ENCODE peak calls at places on chromosomes 11 and 22, in nine cellular contexts. One of them, this sample, is unnamed.

GRCh38 chr11:34189191-34189590 is 83.8 kb downstream of the NAT10 start:
- DNase-seq in MM.1S: no peak
- DNase-seq in hepatocyte: no peak
- DNase-seq in SK-N-SH: no peak
- DNase-seq in GM23338: no peak
- DNase-seq in HCT116: no peak
- DNase-seq in GM23248: no peak
- DNase-seq in neural progenitor cell: no peak
- DNase-seq in OCI-LY7: no peak
- DNase-seq in this sample: no peak

GRCh38 chr22:38180841-38181452 is 683 bp downstream of the PLA2G6 start:
- DNase-seq in SK-N-SH: no peak
- DNase-seq in hepatocyte: peak; percentile 66
- DNase-seq in GM23338: peak; percentile 49
- DNase-seq in GM23248: peak; percentile 33
- DNase-seq in neural progenitor cell: no peak
- DNase-seq in OCI-LY7: peak; percentile 55
- DNase-seq in MM.1S: peak; percentile 76
- DNase-seq in HCT116: no peak
- DNase-seq in this sample: peak; percentile 56

GRCh38 chr11:116786360-116786759 is 1.5 kb downstream of the ZPR1 start:
- DNase-seq in neural progenitor cell: no peak
- DNase-seq in OCI-LY7: no peak
- DNase-seq in hepatocyte: no peak
- DNase-seq in HCT116: no peak
- DNase-seq in GM23338: no peak
- DNase-seq in GM23248: no peak
- DNase-seq in MM.1S: no peak
- DNase-seq in SK-N-SH: no peak
- DNase-seq in this sample: no peak

GRCh38 chr22:21876486-21877176 is 9.2 kb upstream of the MAPK1 start:
- DNase-seq in OCI-LY7: no peak
- DNase-seq in HCT116: no peak
- DNase-seq in neural progenitor cell: no peak
- DNase-seq in hepatocyte: no peak
- DNase-seq in GM23248: peak; percentile 85
- DNase-seq in GM23338: no peak
- DNase-seq in MM.1S: no peak
- DNase-seq in SK-N-SH: peak; percentile 48
- DNase-seq in this sample: no peak

GRCh38 chr11:72451836-72452376 is 17.6 kb upstream of the CLPB start:
- DNase-seq in MM.1S: no peak
- DNase-seq in GM23248: no peak
- DNase-seq in neural progenitor cell: no peak
- DNase-seq in HCT116: no peak
- DNase-seq in OCI-LY7: no peak
- DNase-seq in GM23338: no peak
- DNase-seq in SK-N-SH: no peak
- DNase-seq in hepatocyte: no peak
- DNase-seq in this sample: no peak

GRCh38 chr11:17528181-17528691 is 16.0 kb downstream of the USH1C start:
- DNase-seq in GM23248: peak; percentile 71
- DNase-seq in GM23338: peak; percentile 87
- DNase-seq in HCT116: no peak
- DNase-seq in neural progenitor cell: peak; percentile 83
- DNase-seq in hepatocyte: peak; percentile 78
- DNase-seq in SK-N-SH: peak; percentile 88
- DNase-seq in OCI-LY7: peak; percentile 51
- DNase-seq in MM.1S: peak; percentile 57
- DNase-seq in this sample: peak; percentile 65

GRCh38 chr11:68122936-68123539 is 1.9 kb upstream of the CHKA start:
- DNase-seq in neural progenitor cell: peak; percentile 32
- DNase-seq in HCT116: peak; percentile 41
- DNase-seq in OCI-LY7: no peak
- DNase-seq in GM23338: peak; percentile 40
- DNase-seq in SK-N-SH: no peak
- DNase-seq in GM23248: no peak
- DNase-seq in hepatocyte: peak; percentile 27
- DNase-seq in MM.1S: no peak
- DNase-seq in this sample: peak; percentile 99

GRCh38 chr11:34345012-34345804 is 12.6 kb downstream of the ABTB2 start:
- DNase-seq in GM23248: peak; percentile 89
- DNase-seq in neural progenitor cell: no peak
- DNase-seq in MM.1S: no peak
- DNase-seq in OCI-LY7: no peak
- DNase-seq in HCT116: peak; percentile 52
- DNase-seq in SK-N-SH: no peak
- DNase-seq in GM23338: no peak
- DNase-seq in hepatocyte: peak; percentile 57
- DNase-seq in this sample: peak; percentile 95

GRCh38 chr22:27412866-27413445 is 388.6 kb downstream of the MN1 start:
- DNase-seq in OCI-LY7: no peak
- DNase-seq in SK-N-SH: no peak
- DNase-seq in HCT116: no peak
- DNase-seq in neural progenitor cell: no peak
- DNase-seq in MM.1S: no peak
- DNase-seq in GM23248: peak; percentile 26
- DNase-seq in GM23338: no peak
- DNase-seq in hepatocyte: no peak
- DNase-seq in this sample: no peak

GRCh38 chr11:45366196-45366595 is 80.1 kb upstream of the SYT13 start:
- DNase-seq in HCT116: no peak
- DNase-seq in OCI-LY7: no peak
- DNase-seq in SK-N-SH: no peak
- DNase-seq in GM23338: no peak
- DNase-seq in hepatocyte: no peak
- DNase-seq in MM.1S: no peak
- DNase-seq in GM23248: no peak
- DNase-seq in neural progenitor cell: no peak
- DNase-seq in this sample: no peak

GRCh38 chr11:45366839-45367238 is 80.7 kb upstream of the SYT13 start:
- DNase-seq in HCT116: no peak
- DNase-seq in hepatocyte: no peak
- DNase-seq in GM23338: no peak
- DNase-seq in MM.1S: no peak
- DNase-seq in SK-N-SH: no peak
- DNase-seq in GM23248: no peak
- DNase-seq in OCI-LY7: no peak
- DNase-seq in neural progenitor cell: peak; percentile 76
- DNase-seq in this sample: no peak

GRCh38 chr11:45361551-45361950 is 75.4 kb upstream of the SYT13 start:
- DNase-seq in GM23338: no peak
- DNase-seq in OCI-LY7: no peak
- DNase-seq in neural progenitor cell: no peak
- DNase-seq in SK-N-SH: no peak
- DNase-seq in HCT116: no peak
- DNase-seq in hepatocyte: no peak
- DNase-seq in MM.1S: no peak
- DNase-seq in GM23248: no peak
- DNase-seq in this sample: no peak

DNA sequence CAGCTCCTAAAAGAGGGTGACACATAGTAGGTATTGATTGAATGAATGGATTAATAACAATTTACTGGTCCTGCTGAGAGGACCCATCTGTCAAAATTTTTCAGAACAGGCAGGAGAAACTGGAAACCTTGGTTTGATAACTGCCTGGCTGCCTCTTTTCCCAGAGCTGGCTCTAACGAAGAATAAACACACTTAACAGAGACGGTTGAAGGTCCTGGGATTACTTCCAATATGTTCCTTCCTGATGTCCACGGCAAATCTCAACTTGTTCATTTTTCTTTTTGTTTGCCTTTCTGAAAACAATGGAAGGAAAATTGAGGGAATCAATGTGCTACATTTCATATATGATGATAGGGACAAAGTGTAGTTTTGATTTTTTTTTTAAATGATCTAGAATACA is 76.5 kb upstream of the SYT13 start:
- DNase-seq in hepatocyte: no peak
- DNase-seq in neural progenitor cell: no peak
- DNase-seq in SK-N-SH: no peak
- DNase-seq in GM23248: no peak
- DNase-seq in HCT116: no peak
- DNase-seq in MM.1S: no peak
- DNase-seq in GM23338: no peak
- DNase-seq in OCI-LY7: no peak
- DNase-seq in this sample: no peak
- TF ChIP-seq EZH2phosphoT487 in hepatocyte: no peak
- TF ChIP-seq EZH2phosphoT487 in neural progenitor cell: no peak
- TF ChIP-seq EZH2phosphoT487 in SK-N-SH: no peak
- TF ChIP-seq EZH2phosphoT487 in GM23248: no peak
- TF ChIP-seq EZH2phosphoT487 in HCT116: no peak
- TF ChIP-seq EZH2phosphoT487 in MM.1S: no peak
- TF ChIP-seq EZH2phosphoT487 in GM23338: no peak
- TF ChIP-seq EZH2phosphoT487 in OCI-LY7: no peak
- TF ChIP-seq EZH2phosphoT487 in this sample: no peak

GRCh38 chr11:122327528-122327927 is 211.5 kb upstream of the BLID start:
- DNase-seq in hepatocyte: no peak
- DNase-seq in neural progenitor cell: no peak
- DNase-seq in SK-N-SH: no peak
- DNase-seq in OCI-LY7: no peak
- DNase-seq in HCT116: no peak
- DNase-seq in MM.1S: no peak
- DNase-seq in GM23338: no peak
- DNase-seq in GM23248: no peak
- DNase-seq in this sample: no peak
- TF ChIP-seq EZH2phosphoT487 in hepatocyte: no peak
- TF ChIP-seq EZH2phosphoT487 in neural progenitor cell: no peak
- TF ChIP-seq EZH2phosphoT487 in SK-N-SH: no peak
- TF ChIP-seq EZH2phosphoT487 in OCI-LY7: no peak
- TF ChIP-seq EZH2phosphoT487 in HCT116: no peak
- TF ChIP-seq EZH2phosphoT487 in MM.1S: no peak
- TF ChIP-seq EZH2phosphoT487 in GM23338: no peak
- TF ChIP-seq EZH2phosphoT487 in GM23248: no peak
- TF ChIP-seq EZH2phosphoT487 in this sample: no peak

DNA sequence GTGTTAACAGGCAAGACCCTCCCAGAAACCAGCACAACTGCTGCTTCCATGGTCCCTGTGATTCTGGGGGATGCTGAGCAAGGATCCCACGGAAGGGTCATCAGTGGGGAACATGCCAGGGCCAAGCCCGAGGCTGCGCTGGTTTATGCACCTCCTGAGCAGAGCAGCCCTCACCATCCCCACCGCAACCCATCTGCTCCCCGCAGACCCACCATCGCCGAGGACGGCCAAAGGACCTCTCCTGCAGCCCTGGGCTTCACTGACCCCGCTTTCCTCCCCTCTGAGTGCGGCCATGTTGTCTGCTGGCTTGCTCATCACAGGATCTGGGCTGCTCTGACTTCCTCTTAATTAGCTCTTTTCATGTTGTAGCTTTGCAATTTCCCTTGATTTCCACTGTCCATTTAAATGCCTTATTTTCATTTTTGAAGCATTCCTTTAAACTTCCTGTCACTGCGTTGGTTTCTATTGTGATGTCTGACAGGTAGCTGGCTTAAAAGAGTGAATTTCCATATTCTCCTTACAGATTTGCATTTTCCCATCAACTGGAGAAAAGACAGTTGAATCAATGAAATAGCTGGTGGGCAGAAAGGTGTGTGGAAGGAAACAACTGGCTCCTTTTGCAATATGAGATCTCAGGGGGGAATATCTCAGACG is 14.9 kb downstream of the TP53AIP1 start:
- DNase-seq in hepatocyte: no peak
- DNase-seq in HCT116: no peak
- DNase-seq in GM23338: peak; percentile 28
- DNase-seq in neural progenitor cell: no peak
- DNase-seq in SK-N-SH: no peak
- DNase-seq in GM23248: no peak
- DNase-seq in MM.1S: no peak
- DNase-seq in OCI-LY7: no peak
- DNase-seq in this sample: no peak
- TF ChIP-seq EZH2phosphoT487 in hepatocyte: no peak
- TF ChIP-seq EZH2phosphoT487 in HCT116: no peak
- TF ChIP-seq EZH2phosphoT487 in GM23338: no peak
- TF ChIP-seq EZH2phosphoT487 in neural progenitor cell: no peak
- TF ChIP-seq EZH2phosphoT487 in SK-N-SH: no peak
- TF ChIP-seq EZH2phosphoT487 in GM23248: no peak
- TF ChIP-seq EZH2phosphoT487 in MM.1S: no peak
- TF ChIP-seq EZH2phosphoT487 in OCI-LY7: no peak
- TF ChIP-seq EZH2phosphoT487 in this sample: no peak

GRCh38 chr11:64802370-64803162 is 448 bp downstream of the MAP4K2 start:
- DNase-seq in HCT116: no peak
- DNase-seq in MM.1S: no peak
- DNase-seq in hepatocyte: no peak
- DNase-seq in SK-N-SH: peak; percentile 61
- DNase-seq in GM23338: peak; percentile 17
- DNase-seq in neural progenitor cell: no peak
- DNase-seq in OCI-LY7: peak; percentile 78
- DNase-seq in GM23248: no peak
- DNase-seq in this sample: no peak

GRCh38 chr11:64799925-64800632 is 2.9 kb downstream of the MAP4K2 start:
- DNase-seq in OCI-LY7: no peak
- DNase-seq in hepatocyte: no peak
- DNase-seq in MM.1S: no peak
- DNase-seq in SK-N-SH: peak; percentile 39
- DNase-seq in GM23338: no peak
- DNase-seq in neural progenitor cell: no peak
- DNase-seq in HCT116: no peak
- DNase-seq in GM23248: no peak
- DNase-seq in this sample: no peak

GRCh38 chr11:64801591-64802369 is 1.2 kb downstream of the MAP4K2 start:
- DNase-seq in MM.1S: no peak
- DNase-seq in neural progenitor cell: no peak
- DNase-seq in GM23248: no peak
- DNase-seq in OCI-LY7: peak; percentile 37
- DNase-seq in HCT116: no peak
- DNase-seq in hepatocyte: no peak
- DNase-seq in SK-N-SH: peak; percentile 17
- DNase-seq in GM23338: no peak
- DNase-seq in this sample: no peak

GRCh38 chr11:64799256-64799924 is 3.6 kb downstream of the MAP4K2 start:
- DNase-seq in OCI-LY7: peak; percentile 79
- DNase-seq in GM23338: no peak
- DNase-seq in GM23248: no peak
- DNase-seq in hepatocyte: no peak
- DNase-seq in SK-N-SH: no peak
- DNase-seq in MM.1S: no peak
- DNase-seq in HCT116: no peak
- DNase-seq in neural progenitor cell: no peak
- DNase-seq in this sample: no peak

DNA sequence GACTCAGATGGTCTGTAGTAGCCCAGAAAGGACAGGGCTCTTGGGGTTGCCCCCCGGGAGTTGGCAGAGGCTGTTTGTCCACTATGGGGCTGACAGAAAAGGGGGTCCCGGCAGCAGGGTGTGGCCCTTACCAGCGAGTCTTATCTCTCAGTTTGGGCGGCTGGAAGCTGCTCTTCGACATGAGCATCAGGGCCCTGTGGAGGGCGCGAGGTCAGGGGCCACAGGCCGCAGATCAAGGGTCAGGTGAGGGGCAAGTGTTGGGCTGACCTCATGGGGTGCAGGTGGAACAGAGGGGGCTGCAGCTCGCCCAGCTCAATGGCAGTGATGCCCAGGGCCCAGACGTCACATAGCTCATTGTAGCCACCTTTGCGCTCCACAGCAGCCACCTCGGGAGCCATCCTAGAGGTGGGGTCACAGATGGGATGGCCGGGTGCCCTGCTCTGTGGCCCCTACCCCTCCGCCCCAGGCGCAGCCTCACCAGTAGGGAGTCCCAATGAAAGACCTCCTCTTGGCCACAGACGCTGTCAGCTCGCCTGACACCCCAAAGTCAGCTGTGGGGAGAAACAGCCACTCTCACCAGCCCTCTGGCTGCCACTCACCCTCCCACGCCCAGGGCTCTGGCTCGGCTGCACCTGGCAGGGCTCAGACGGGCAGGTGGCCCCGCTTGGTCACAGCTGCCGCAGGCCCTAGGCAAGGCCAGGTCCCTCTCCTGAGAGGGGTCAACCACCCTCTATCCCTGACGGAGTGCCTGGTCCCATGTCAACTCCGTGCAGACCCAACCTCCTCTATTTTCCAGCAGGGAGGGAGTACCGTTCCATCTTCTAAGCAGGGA is 2.2 kb downstream of the MAP4K2 start:
- DNase-seq in OCI-LY7: peak; percentile 20
- DNase-seq in hepatocyte: no peak
- DNase-seq in GM23338: no peak
- DNase-seq in SK-N-SH: no peak
- DNase-seq in HCT116: no peak
- DNase-seq in GM23248: no peak
- DNase-seq in MM.1S: no peak
- DNase-seq in neural progenitor cell: no peak
- DNase-seq in this sample: no peak
- TF ChIP-seq EZH2phosphoT487 in OCI-LY7: no peak
- TF ChIP-seq EZH2phosphoT487 in hepatocyte: no peak
- TF ChIP-seq EZH2phosphoT487 in GM23338: no peak
- TF ChIP-seq EZH2phosphoT487 in SK-N-SH: no peak
- TF ChIP-seq EZH2phosphoT487 in HCT116: no peak
- TF ChIP-seq EZH2phosphoT487 in GM23248: no peak
- TF ChIP-seq EZH2phosphoT487 in MM.1S: no peak
- TF ChIP-seq EZH2phosphoT487 in neural progenitor cell: no peak
- TF ChIP-seq EZH2phosphoT487 in this sample: no peak

This sample was measured in PC-3.